ENCODE peak calls at places on chromosomes 3 and 15, in six cellular contexts. G is foreskin fibroblast; K is C1 segment of cervical spinal cord; D is activated naive CD8-positive, alpha-beta T cell treated with anti-CD3 and anti-CD28 coated beads, Interleukin-2, amount 10 ng/mL, durations not matched to agents 7 days and 5 days; I is T1000; P is effector memory CD4-positive, alpha-beta T cell. Q is an unnamed sample.
A peak's percentile ranks its signal among the peaks of the same experiment; 100 is the strongest.

GRCh38 chr3:156518726-156519125 is 36.2 kb downstream of the SSR3 start:
- DNase-seq in G (peak; percentile 81), K (no peak), D (no peak), I (no peak), P (no peak), Q (no peak)

GRCh38 chr3:134463676-134464611 is 21.8 kb downstream of the ANAPC13 start:
- DNase-seq in G (peak; percentile 90), K (no peak), D (no peak), I (peak; percentile 89), P (no peak), Q (peak; percentile 96)

GRCh38 chr3:71905426-71905825 is 120.5 kb upstream of the PROK2 start:
- DNase-seq in G (no peak), K (no peak), D (no peak), I (no peak), P (no peak), Q (no peak)

GRCh38 chr15:32901995-32902394 is 184.2 kb downstream of the GREM1 start:
- DNase-seq in G (no peak), K (no peak), D (no peak), I (no peak), P (no peak), Q (no peak)

GRCh38 chr15:52256366-52256765 is 39.2 kb downstream of the MYO5C start:
- DNase-seq in G (peak; percentile 93), K (peak; percentile 38), D (peak; percentile 67), I (peak; percentile 50), P (peak; percentile 48), Q (peak; percentile 66)

GRCh38 chr15:77569647-77570186 is 63.0 kb downstream of the LINGO1 start:
- DNase-seq in G (no peak), K (no peak), D (no peak), I (no peak), P (no peak), Q (no peak)

GRCh38 chr3:66386011-66386924 is 114.6 kb downstream of the LRIG1 start:
- DNase-seq in G (no peak), K (no peak), D (no peak), I (no peak), P (no peak), Q (no peak)

GRCh38 chr3:189519458-189519857 is 111.7 kb upstream of the TP63 start:
- DNase-seq in G (no peak), K (no peak), D (no peak), I (no peak), P (no peak), Q (no peak)

GRCh38 chr15:65354835-65355172 is 23.0 kb downstream of the IGDCC3 start:
- DNase-seq in G (no peak), K (no peak), D (no peak), I (no peak), P (no peak), Q (no peak)

GRCh38 chr15:34759347-34759746 is 4.5 kb upstream of the GJD2 start:
- DNase-seq in G (no peak), K (no peak), D (no peak), I (no peak), P (no peak), Q (no peak)

GRCh38 chr3:152173627-152174026 is 95.1 kb upstream of the MBNL1 start:
- DNase-seq in G (peak; percentile 27), K (no peak), D (no peak), I (no peak), P (no peak), Q (no peak)

GRCh38 chr15:78726870-78727551 is 84.3 kb downstream of the ADAMTS7 start:
- DNase-seq in G (no peak), K (no peak), D (no peak), I (no peak), P (no peak), Q (no peak)

GRCh38 chr3:89867286-89867685 is 759.9 kb downstream of the EPHA3 start:
- DNase-seq in G (no peak), K (no peak), D (no peak), I (no peak), P (no peak), Q (no peak)

GRCh38 chr3:50205719-50206276 is 727 bp downstream of the SLC38A3 start:
- DNase-seq in G (peak; percentile 30), K (no peak), D (peak; percentile 55), I (no peak), P (no peak), Q (no peak)

GRCh38 chr3:127551971-127552370 is 38.6 kb downstream of the TPRA1 start:
- DNase-seq in G (no peak), K (no peak), D (no peak), I (no peak), P (no peak), Q (no peak)

GRCh38 chr15:78859971-78860733 is 12.5 kb upstream of the MORF4L1 start:
- DNase-seq in G (peak; percentile 87), K (peak; percentile 16), D (peak; percentile 77), I (peak; percentile 28), P (peak; percentile 47), Q (peak; percentile 61)

GRCh38 chr3:16841906-16842709 is 42.6 kb upstream of the PLCL2 start:
- DNase-seq in G (no peak), K (no peak), D (peak; percentile 72), I (no peak), P (peak; percentile 56), Q (no peak)

GRCh38 chr3:134378384-134378783 is 4.1 kb upstream of the AMOTL2 start:
- DNase-seq in G (peak; percentile 46), K (no peak), D (no peak), I (no peak), P (no peak), Q (no peak)

GRCh38 chr15:34802803-34803395 is 7.5 kb upstream of the ACTC1 start:
- DNase-seq in G (no peak), K (no peak), D (no peak), I (no peak), P (no peak), Q (no peak)

GRCh38 chr3:10495003-10495402 is 10.4 kb downstream of the ATP2B2 start:
- DNase-seq in G (peak; percentile 41), K (no peak), D (no peak), I (no peak), P (no peak), Q (peak; percentile 26)

GRCh38 chr3:138296639-138297038 is 33.0 kb downstream of the NME9 start:
- DNase-seq in G (no peak), K (no peak), D (no peak), I (no peak), P (no peak), Q (no peak)

GRCh38 chr15:25170781-25171110 is 216.0 kb downstream of the SNRPN start:
- DNase-seq in G (no peak), K (no peak), D (peak; percentile 7), I (no peak), P (no peak), Q (no peak)

GRCh38 chr3:24220859-24221657 is 273.6 kb downstream of the THRB start:
- DNase-seq in G (peak; percentile 96), K (no peak), D (no peak), I (peak; percentile 67), P (no peak), Q (peak; percentile 82)